ENCODE peak calls at places on chromosomes 5 and 9, in four cellular contexts. T is stimulated activated CD8-positive, alpha-beta memory T cell treated with anti-CD3 and anti-CD28 coated beads, Interleukin-4, amount 100 ng/mL, for 24 hours; I is uterus; D is colonic mucosa. Q is an unnamed sample.

GRCh38 chr5:51632794-51633193 is 249.5 kb downstream of the ISL1 start:
- DNase-seq in T (no peak), D (no peak), I (no peak), Q (no peak)

GRCh38 chr5:138725153-138725884 is 27.9 kb upstream of the CTNNA1 start:
- DNase-seq in T (no peak), D (no peak), I (peak), Q (peak)

GRCh38 chr5:23013395-23013994 is 160.4 kb upstream of the CDH12 start:
- DNase-seq in I (no peak), D (no peak), T (no peak), Q (no peak)

GRCh38 chr5:163489055-163489744 is 16.2 kb upstream of the MAT2B start:
- DNase-seq in D (no peak), T (no peak), I (no peak), Q (no peak)

GRCh38 chr9:3576358-3576757 is 50.6 kb upstream of the RFX3 start:
- DNase-seq in D (no peak), T (no peak), I (no peak), Q (no peak)

GRCh38 chr5:58800861-58801540 is 218.1 kb downstream of the RAB3C start:
- DNase-seq in I (no peak), D (no peak), T (no peak), Q (no peak)

GRCh38 chr5:138869763-138870500 is 5.2 kb downstream of the LRRTM2 start:
- DNase-seq in T (no peak), I (no peak), D (no peak), Q (no peak)

GRCh38 chr9:117546894-117547293 is 132.0 kb upstream of the ASTN2 start:
- DNase-seq in T (no peak), I (no peak), D (peak), Q (no peak)

GRCh38 chr9:100322954-100323536 is 29.7 kb downstream of the TEX10 start:
- DNase-seq in I (no peak), D (no peak), T (no peak), Q (no peak)

GRCh38 chr5:83069406-83069805 is 7.8 kb downstream of the TMEM167A start:
- DNase-seq in D (no peak), I (no peak), T (no peak), Q (no peak)

GRCh38 chr5:74020488-74020887 is 394.5 kb downstream of the ARHGEF28 start:
- DNase-seq in I (no peak), T (no peak), D (no peak), Q (no peak)

GRCh38 chr9:136375096-136375495 is 1.6 kb upstream of the CARD9 start:
- DNase-seq in D (no peak), T (no peak), I (no peak), Q (no peak)